ENCODE peak calls at places on chromosome 16, in four cellular contexts. E, Z, N and F are unnamed samples.

GRCh38 chr16:49828545-49829267 is 27.2 kb downstream of the ZNF423 start:
- DNase-seq in Z (no peak), N (no peak), E (no peak), F (no peak)

GRCh38 chr16:75921281-75921680 is 195.0 kb upstream of the CPHXL start:
- DNase-seq in Z (no peak), N (peak), E (no peak), F (no peak)

GRCh38 chr16:56424404-56424765 is 960 bp downstream of the AMFR start:
- DNase-seq in Z (no peak), E (no peak), N (peak), F (no peak)

GRCh38 chr16:11032000-11032921 is 87.9 kb downstream of the CLEC16A start:
- DNase-seq in N (no peak), E (no peak), Z (no peak), F (no peak)

GRCh38 chr16:17647879-17648649 is 177.3 kb upstream of the XYLT1 start:
- DNase-seq in Z (peak), N (no peak), E (no peak), F (no peak)

GRCh38 chr16:77585852-77586251 is 136.5 kb upstream of the NUDT7 start:
- DNase-seq in E (peak), N (no peak), Z (no peak), F (no peak)

GRCh38 chr16:73888840-73889577 is 407.6 kb upstream of the PSMD7 start:
- DNase-seq in E (no peak), Z (no peak), N (no peak), F (no peak)

GRCh38 chr16:35631261-35631945 is 2172.0 kb downstream of the TP53TG3F start:
- DNase-seq in E (no peak), N (no peak), Z (no peak), F (no peak)

GRCh38 chr16:60755907-60756306 is 1280.3 kb downstream of the CDH8 start:
- DNase-seq in N (no peak), E (peak), Z (no peak), F (peak)
- TF ChIP-seq CTCF in N (peak), E (no peak), Z (no peak), F (peak)

GRCh38 chr16:66618588-66618987 is 14.1 kb downstream of the CMTM3 start:
- DNase-seq in N (no peak), E (peak), Z (no peak), F (no peak)
- H3K4me2 ChIP-seq in N (no peak), E (peak), Z (peak), F (no peak)

DNA sequence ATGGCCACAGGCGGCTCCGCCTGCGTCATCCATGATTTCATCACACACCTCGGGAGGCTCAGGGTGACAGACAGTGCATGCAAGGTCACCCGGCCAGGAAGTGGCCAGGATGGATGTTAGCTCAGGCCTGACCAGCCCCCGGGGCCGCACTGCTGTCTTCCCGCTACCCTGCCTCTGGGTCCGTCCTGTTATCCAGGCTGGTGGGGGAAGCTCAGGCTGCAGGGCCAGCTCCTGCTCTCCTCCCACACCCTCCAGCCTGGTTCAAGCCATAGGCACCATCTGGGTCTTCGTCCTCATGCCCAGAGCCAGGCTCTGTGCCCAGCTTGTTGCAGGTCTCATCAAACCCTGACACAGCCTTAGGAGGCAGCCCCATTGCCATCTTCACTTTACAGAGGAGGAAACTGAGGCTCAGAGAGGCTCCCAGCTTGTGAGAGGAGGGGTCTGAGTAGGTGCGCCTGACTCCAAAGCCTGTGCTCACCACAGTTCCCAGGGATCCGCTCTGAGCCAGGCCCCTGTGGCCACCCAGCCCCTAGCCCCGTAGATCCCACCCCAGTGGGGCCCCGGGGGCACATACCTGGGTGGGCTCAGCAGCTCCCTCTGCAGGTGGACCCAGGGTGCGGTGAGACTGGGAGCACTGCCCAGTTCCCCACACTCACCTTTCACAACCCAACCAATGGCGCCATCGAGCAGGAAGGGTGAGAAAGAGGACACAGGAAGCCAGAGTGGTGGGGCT is 414 bp upstream of the ADGRG3 start:
- DNase-seq in Z (peak), N (peak), E (peak), F (no peak)
- TF ChIP-seq CTCF in Z (no peak), N (peak), E (no peak), F (peak)

GRCh38 chr16:7355758-7356157 is 23.1 kb downstream of the RBFOX1 start:
- DNase-seq in Z (no peak), E (no peak), N (no peak), F (no peak)

GRCh38 chr16:7352114-7352513 is 19.5 kb downstream of the RBFOX1 start:
- DNase-seq in E (no peak), Z (no peak), N (no peak), F (no peak)

GRCh38 chr16:7350801-7351200 is 18.2 kb downstream of the RBFOX1 start:
- DNase-seq in E (no peak), N (no peak), Z (no peak), F (no peak)

DNA sequence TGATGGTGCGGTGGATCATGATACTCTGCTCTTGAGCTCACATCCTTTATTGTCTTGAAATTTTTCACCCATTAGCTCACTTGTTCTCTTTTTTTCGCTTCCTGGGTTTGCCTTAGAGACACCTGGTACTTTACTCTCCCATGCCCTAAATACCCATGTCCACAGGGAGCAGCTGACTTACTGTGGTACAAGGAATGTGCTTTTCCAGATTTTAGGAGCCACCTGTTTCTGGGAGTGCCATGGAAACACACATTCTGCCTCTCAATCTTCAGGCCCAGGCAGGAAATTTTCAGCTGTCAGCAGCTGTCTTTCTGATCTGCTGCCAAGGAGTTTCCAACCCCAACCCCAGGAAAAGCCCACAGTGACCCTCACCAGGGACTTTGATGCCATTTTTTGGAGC is 18.9 kb downstream of the RBFOX1 start:
- DNase-seq in E (no peak), N (no peak), Z (no peak), F (no peak)
- H3K4me2 ChIP-seq in E (no peak), N (no peak), Z (no peak), F (no peak)

DNA sequence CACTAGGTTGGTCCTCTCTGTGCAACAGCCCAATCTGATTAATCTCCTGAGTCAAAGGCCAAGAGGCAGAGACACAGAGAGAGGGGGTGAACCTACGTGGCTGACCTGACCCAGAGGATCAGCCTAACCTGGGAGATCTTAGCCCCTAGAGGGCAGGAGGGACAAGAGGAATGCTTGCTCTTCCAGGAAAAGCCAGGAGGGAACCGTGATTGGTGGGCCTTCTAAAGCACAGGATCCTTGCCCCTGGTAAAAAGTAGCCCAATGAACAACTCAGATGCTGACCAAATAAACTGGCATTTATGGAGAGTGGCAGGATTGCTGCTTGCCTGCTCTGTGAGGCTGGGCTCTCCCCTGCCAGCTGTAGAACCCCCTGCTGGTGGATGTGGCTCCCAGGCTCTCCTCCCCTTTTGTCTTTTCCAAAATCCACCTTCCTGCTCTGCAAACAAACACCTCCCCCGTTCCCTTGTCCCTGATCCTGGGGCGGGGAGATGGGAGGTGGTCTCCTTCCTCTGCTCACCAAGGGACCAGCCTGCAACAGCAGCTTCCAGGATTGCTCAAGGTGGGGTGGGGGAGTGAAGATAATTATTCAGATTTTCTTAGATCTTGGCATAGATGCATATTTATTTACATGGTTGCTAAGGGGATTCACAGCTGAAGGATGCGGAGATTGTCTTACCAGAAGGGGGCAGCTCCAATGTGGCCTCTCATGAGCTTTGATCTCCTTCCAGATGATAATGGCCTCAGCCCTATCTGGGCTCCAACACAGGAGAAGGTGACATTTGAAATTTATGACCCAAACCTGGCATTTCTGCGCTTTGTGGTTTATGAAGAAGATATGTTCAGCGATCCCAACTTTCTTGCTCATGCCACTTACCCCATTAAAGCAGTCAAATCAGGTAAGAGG is 71.9 kb downstream of the SDR42E1 start:
- DNase-seq in N (peak), Z (no peak), E (peak), F (no peak)
- TF ChIP-seq CTCF in N (peak), Z (peak), E (no peak), F (no peak)

DNA sequence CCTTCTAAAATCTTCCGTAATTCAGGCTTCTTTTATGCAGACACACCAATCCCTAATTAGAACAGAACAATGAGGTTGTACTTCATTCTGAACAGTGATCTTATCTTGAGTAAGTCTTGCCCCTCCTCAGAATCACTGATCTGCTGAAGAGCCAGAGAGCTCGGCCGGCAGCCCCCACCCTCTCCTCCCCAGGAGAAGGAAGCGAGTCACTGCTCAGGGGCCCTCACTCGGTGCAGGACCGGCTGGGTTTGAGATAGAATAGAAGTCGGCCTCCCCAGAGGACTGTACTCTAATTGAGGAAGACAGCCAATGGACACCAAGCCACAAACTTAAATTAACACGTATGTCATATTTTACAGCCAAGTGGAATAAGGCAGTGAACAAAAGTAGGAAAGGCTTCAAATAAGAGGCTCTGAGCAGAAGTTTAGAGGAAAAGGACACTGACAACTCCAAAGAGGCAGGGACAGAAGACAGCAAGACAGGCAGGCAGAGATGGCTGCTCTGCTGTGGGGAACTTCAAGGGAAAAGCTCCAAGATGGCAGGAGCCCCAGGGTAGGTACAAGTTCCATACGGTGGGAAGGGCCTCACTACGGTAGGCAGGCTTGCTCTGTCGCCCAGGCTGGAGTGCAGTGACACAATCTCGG is 18.6 kb downstream of the CREBBP start:
- DNase-seq in E (no peak), Z (no peak), N (no peak), F (no peak)
- H3K4me2 ChIP-seq in E (no peak), Z (peak), N (no peak), F (no peak)

DNA sequence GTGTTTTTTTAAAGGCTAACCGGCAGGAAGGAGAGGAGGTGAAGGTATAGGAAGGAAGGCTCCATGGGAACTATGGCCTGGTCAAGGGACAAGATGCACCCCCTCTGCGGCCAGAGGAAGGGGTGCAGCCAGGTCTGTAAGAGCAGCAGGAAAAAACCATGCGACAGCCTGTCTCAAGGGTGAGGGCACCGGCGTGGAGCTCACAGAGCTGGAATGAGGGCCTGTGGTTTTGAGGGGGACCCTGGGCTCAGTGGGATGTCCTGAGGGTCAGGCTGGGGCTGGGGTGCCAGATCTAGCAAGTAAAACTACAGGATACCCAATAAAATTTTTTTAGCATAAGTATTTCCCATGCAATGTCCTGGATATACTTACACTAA is 539 bp upstream of the MLST8 start:
- DNase-seq in N (no peak), Z (no peak), E (no peak), F (no peak)
- TF ChIP-seq CTCF in N (no peak), Z (no peak), E (no peak), F (no peak)